ENCODE peak calls at places on chromosome 9, in ten cellular contexts. K is uterus, L is Caki2, T is AG08396, Z is A549, E is cardiac muscle cell, I is NCI-H1092, O is HFF-Myc, Y is NCI-H2081, D is activated T-cell treated with anti-CD3 and anti-CD28 coated beads for 1 hour. W is an unnamed sample.

GRCh38 chr9:94982211-94982610 is 255.7 kb downstream of the AOPEP start:
- DNase-seq in Z (no peak), D (no peak), O (no peak), I (no peak), T (no peak), L (no peak), K (no peak), Y (no peak), E (no peak), W (no peak)

GRCh38 chr9:19127881-19128719 is 808 bp upstream of the PLIN2 start:
- DNase-seq in I (no peak), K (peak), E (no peak), Z (peak), O (no peak), D (no peak), Y (no peak), T (peak), L (no peak), W (no peak)

GRCh38 chr9:93228453-93228852 is 44.5 kb downstream of the WNK2 start:
- DNase-seq in L (no peak), I (no peak), E (no peak), Z (no peak), Y (no peak), T (no peak), D (no peak), O (no peak), K (no peak), W (no peak)

GRCh38 chr9:34396276-34397214 is 19.8 kb upstream of the MYORG start:
- DNase-seq in Z (no peak), I (no peak), O (no peak), K (no peak), D (no peak), L (no peak), E (no peak), T (no peak), Y (no peak), W (no peak)

GRCh38 chr9:17578911-17579793 is at the start of gene SH3GL2:
- DNase-seq in E (peak), T (peak), D (no peak), O (no peak), Y (peak), I (peak), L (peak), K (peak), Z (peak), W (peak)

GRCh38 chr9:130284249-130284625 is 18.7 kb downstream of the HMCN2 start:
- DNase-seq in T (no peak), D (no peak), Y (no peak), K (no peak), Z (no peak), E (no peak), L (no peak), O (no peak), I (no peak), W (no peak)

GRCh38 chr9:131641618-131642495 is 96.5 kb downstream of the PRRT1B start:
- DNase-seq in K (no peak), T (no peak), Y (no peak), E (no peak), Z (peak), I (no peak), O (no peak), L (no peak), D (no peak), W (no peak)

GRCh38 chr9:81686614-81687520 is 2.5 kb downstream of the TLE1 start:
- DNase-seq in L (peak), K (peak), T (peak), O (no peak), I (peak), Y (peak), D (peak), E (peak), Z (peak), W (peak)

GRCh38 chr9:120713257-120714087 is 798 bp downstream of the MEGF9 start:
- DNase-seq in I (no peak), Y (no peak), E (no peak), L (no peak), K (peak), O (no peak), Z (no peak), T (peak), D (no peak), W (no peak)

GRCh38 chr9:135482015-135482754 is 2.6 kb downstream of the PPP1R26 start:
- DNase-seq in Z (no peak), K (no peak), E (no peak), D (no peak), I (no peak), Y (no peak), O (no peak), L (no peak), T (no peak), W (no peak)

GRCh38 chr9:134422301-134422700 is 96.0 kb downstream of the RXRA start:
- DNase-seq in Z (no peak), E (no peak), K (peak), T (peak), Y (no peak), I (no peak), D (no peak), O (no peak), L (peak), W (no peak)

GRCh38 chr9:96376926-96377874 is 6.3 kb downstream of the SLC35D2 start:
- DNase-seq in Y (no peak), K (no peak), O (no peak), Z (no peak), D (no peak), I (no peak), T (peak), L (peak), E (peak), W (peak)

GRCh38 chr9:71944754-71945409 is 33.4 kb downstream of the C9orf85 start:
- DNase-seq in I (no peak), K (no peak), L (no peak), T (no peak), O (no peak), D (no peak), Z (no peak), E (no peak), Y (no peak), W (no peak)

GRCh38 chr9:121299467-121300282 is 31.7 kb downstream of the GSN start:
- DNase-seq in D (no peak), L (no peak), E (peak), O (no peak), Z (no peak), I (no peak), K (peak), Y (peak), T (peak), W (no peak)

GRCh38 chr9:97830884-97831829 is 21.9 kb upstream of the FOXE1 start:
- DNase-seq in L (peak), E (peak), D (no peak), K (no peak), Y (no peak), Z (no peak), T (no peak), I (no peak), O (no peak), W (no peak)

GRCh38 chr9:133341369-133342082 is 5.5 kb upstream of the SURF6 start:
- DNase-seq in E (no peak), D (no peak), T (no peak), I (no peak), O (no peak), L (no peak), Z (no peak), K (no peak), Y (no peak), W (no peak)

GRCh38 chr9:128218518-128219389 is 15.6 kb downstream of the DNM1 start:
- DNase-seq in Y (peak), T (peak), I (no peak), L (peak), Z (peak), K (peak), E (peak), D (peak), O (no peak), W (peak)

GRCh38 chr9:105198023-105198422 is 46.4 kb upstream of the SLC44A1 start:
- DNase-seq in E (no peak), K (no peak), L (no peak), O (no peak), D (no peak), I (no peak), Z (no peak), T (no peak), Y (no peak), W (no peak)

GRCh38 chr9:21097817-21098216 is 20.1 kb upstream of the IFNB1 start:
- DNase-seq in Y (no peak), D (no peak), L (no peak), Z (no peak), K (no peak), I (no peak), E (no peak), O (no peak), T (no peak), W (no peak)

GRCh38 chr9:129486496-129487306 is 134.2 kb downstream of the C9orf50 start:
- DNase-seq in Y (no peak), L (peak), Z (peak), I (no peak), K (peak), O (no peak), D (no peak), E (no peak), T (peak), W (no peak)

GRCh38 chr9:88355166-88355565 is 33.1 kb upstream of the SPIN1 start:
- DNase-seq in E (no peak), T (no peak), O (no peak), I (no peak), D (no peak), L (peak), Z (no peak), K (no peak), Y (no peak), W (peak)

GRCh38 chr9:107222020-107222522 is 61.0 kb upstream of the RAD23B start:
- DNase-seq in Z (peak), D (no peak), I (no peak), T (peak), O (no peak), L (peak), E (no peak), K (no peak), Y (no peak), W (peak)

GRCh38 chr9:21813575-21814473 is 11.4 kb downstream of the MTAP start:
- DNase-seq in L (peak), I (peak), K (peak), Z (peak), D (peak), T (peak), E (peak), O (peak), Y (peak), W (no peak)

GRCh38 chr9:133148351-133149129 is 15.2 kb downstream of the GBGT1 start:
- DNase-seq in K (peak), I (no peak), E (peak), D (peak), O (no peak), L (peak), Y (peak), T (no peak), Z (no peak), W (no peak)

GRCh38 chr9:118630931-118631595 is 738.2 kb downstream of the BRINP1 start:
- DNase-seq in O (no peak), L (no peak), Z (no peak), K (no peak), E (no peak), Y (no peak), D (no peak), I (no peak), T (no peak), W (no peak)

GRCh38 chr9:106878943-106879916 is 16.3 kb downstream of the ZNF462 start:
- DNase-seq in K (peak), L (peak), E (no peak), D (no peak), I (peak), T (peak), Y (peak), O (peak), Z (peak), W (peak)

GRCh38 chr9:20594521-20594920 is 27.8 kb downstream of the MLLT3 start:
- DNase-seq in I (no peak), E (no peak), L (no peak), T (no peak), D (no peak), O (no peak), Y (no peak), Z (no peak), K (no peak), W (no peak)

W was measured in kidney epithelial cell.